ENCODE peak calls at places on chromosome 5, in six cellular contexts. G, W, T, S, O and V are unnamed samples.

GRCh38 chr5:74257645-74258328 is 382.7 kb downstream of the ENC1 start:
- DNase-seq in T (peak; percentile 76), G (no peak), W (peak; percentile 79), S (peak; percentile 79), O (no peak), V (peak; percentile 54)

GRCh38 chr5:107538331-107539162 is 132.2 kb downstream of the EFNA5 start:
- DNase-seq in O (no peak), W (no peak), G (no peak), S (no peak), T (no peak), V (no peak)

GRCh38 chr5:3163626-3164025 is 412.1 kb upstream of the IRX2 start:
- DNase-seq in T (no peak), W (no peak), S (no peak), O (no peak), G (no peak), V (no peak)

GRCh38 chr5:6158974-6159863 is 219.1 kb downstream of the MED10 start:
- DNase-seq in O (no peak), G (no peak), S (peak; percentile 11), W (no peak), T (no peak), V (no peak)

GRCh38 chr5:59500014-59500413 is 393.5 kb downstream of the PDE4D start:
- DNase-seq in T (no peak), S (peak; percentile 40), G (no peak), O (no peak), W (no peak), V (no peak)

GRCh38 chr5:134846641-134846960 is 833 bp downstream of the C5orf24 start:
- DNase-seq in T (no peak), O (no peak), S (no peak), W (no peak), G (no peak), V (no peak)

GRCh38 chr5:134206627-134207160 is 19.2 kb downstream of the PPP2CA start:
- DNase-seq in G (no peak), O (no peak), S (no peak), T (no peak), W (no peak), V (no peak)

GRCh38 chr5:139904566-139905400 is 109.2 kb downstream of the PSD2 start:
- DNase-seq in T (peak; percentile 39), W (no peak), G (no peak), S (no peak), O (peak; percentile 35), V (no peak)

GRCh38 chr5:178336889-178337785 is 104.5 kb upstream of the PHYKPL start:
- DNase-seq in S (no peak), T (no peak), O (no peak), G (no peak), W (no peak), V (no peak)

GRCh38 chr5:122478741-122479459 is 166.9 kb downstream of the SNCAIP start:
- DNase-seq in O (no peak), G (no peak), S (peak; percentile 81), W (no peak), T (no peak), V (no peak)

GRCh38 chr5:173890195-173890951 is 2.2 kb downstream of the CPEB4 start:
- DNase-seq in W (no peak), S (peak; percentile 45), O (no peak), G (no peak), T (peak; percentile 53), V (peak; percentile 71)
- H3K27ac ChIP-seq in W (peak overlapping the region; percentile 89), S (peak overlapping the region; percentile 50), O (no peak overlapping the region), G (peak overlapping the region; percentile 45), T (peak overlapping the region; percentile 60), V (peak overlapping the region; percentile 92)

GRCh38 chr5:138752951-138753793 is at the start of gene CTNNA1:
- DNase-seq in W (peak; percentile 89), S (peak; percentile 60), O (peak; percentile 68), G (peak; percentile 33), T (peak; percentile 85), V (peak; percentile 85)
- H3K4me3 ChIP-seq in W (peak within 1 kb of the TSS; percentile 82), S (peak within 1 kb of the TSS; percentile 65), O (peak within 1 kb of the TSS; percentile 70), G (peak within 1 kb of the TSS; percentile 55), T (peak within 1 kb of the TSS; percentile 94), V (peak within 1 kb of the TSS; percentile 97)

GRCh38 chr5:88838500-88838899 is 44.5 kb downstream of the MEF2C start:
- DNase-seq in G (no peak), W (no peak), S (no peak), O (no peak), T (no peak), V (no peak)
- H3K27ac ChIP-seq in G (no peak overlapping the region), W (peak overlapping the region; percentile 39), S (no peak overlapping the region), O (no peak overlapping the region), T (peak overlapping the region; percentile 13), V (peak overlapping the region; percentile 9)

DNA sequence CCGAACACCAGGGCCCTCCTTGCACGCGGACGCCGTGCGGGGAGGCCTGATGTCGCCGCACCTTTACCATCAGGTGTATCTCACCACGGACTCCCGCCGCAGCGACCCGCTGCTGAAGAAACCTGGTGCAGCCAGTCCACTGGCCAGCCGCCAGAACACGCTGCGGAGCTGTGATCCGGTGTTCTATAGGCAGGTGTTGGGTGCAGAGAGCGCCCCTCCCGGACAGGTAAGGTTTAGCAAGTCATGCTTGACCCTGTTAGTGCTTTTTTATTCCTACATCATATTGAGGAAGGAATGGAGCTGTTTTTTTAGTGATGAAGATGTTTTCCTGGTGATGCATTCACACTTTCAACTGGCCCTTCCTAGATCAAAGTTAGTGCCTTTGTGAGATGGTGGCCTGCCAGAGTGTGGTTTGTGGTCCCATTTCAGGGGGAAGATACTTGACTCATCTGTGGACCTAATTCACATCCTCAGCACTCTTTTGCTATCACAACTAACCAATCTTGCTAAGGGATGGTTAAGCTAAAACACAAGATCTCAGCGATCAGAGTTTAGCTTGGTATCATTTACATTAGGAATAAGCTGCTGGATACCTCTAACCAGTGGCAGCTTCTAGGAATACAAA is 2.7 kb downstream of the PCDHGC3 start:
- DNase-seq in S (no peak), O (no peak), T (peak; percentile 62), G (no peak), W (no peak), V (no peak)
- H3K4me3 ChIP-seq in S (peak overlapping the region; percentile 88), O (no peak overlapping the region), T (peak overlapping the region; percentile 59), G (no peak overlapping the region), W (peak overlapping the region; percentile 88), V (peak overlapping the region; percentile 51)

GRCh38 chr5:150303660-150304411 is 1.1 kb upstream of the ARSI start:
- DNase-seq in T (peak; percentile 14), S (peak; percentile 93), W (no peak), G (no peak), O (no peak), V (no peak)

GRCh38 chr5:150306775-150307174 is 4.1 kb upstream of the ARSI start:
- DNase-seq in O (no peak), G (no peak), W (no peak), S (no peak), T (peak; percentile 2), V (no peak)

GRCh38 chr5:150304481-150305081 is 1.9 kb upstream of the ARSI start:
- DNase-seq in G (no peak), S (no peak), O (no peak), W (no peak), T (peak; percentile 12), V (no peak)

GRCh38 chr5:150307617-150308426 is 5.1 kb upstream of the ARSI start:
- DNase-seq in O (no peak), S (no peak), G (no peak), T (no peak), W (no peak), V (no peak)

GRCh38 chr5:150305577-150305976 is 2.9 kb upstream of the ARSI start:
- DNase-seq in S (peak; percentile 42), T (no peak), O (no peak), G (no peak), W (no peak), V (no peak)
- H3K27ac ChIP-seq in S (no peak overlapping the region), T (no peak overlapping the region), O (no peak overlapping the region), G (no peak overlapping the region), W (no peak overlapping the region), V (peak overlapping the region; percentile 69)

GRCh38 chr5:1883120-1883924 is 597 bp upstream of the IRX4 start:
- DNase-seq in W (no peak), T (no peak), G (no peak), S (no peak), O (no peak), V (peak; percentile 72)
- H3K4me3 ChIP-seq in W (peak overlapping the region; percentile 51), T (no peak overlapping the region), G (no peak overlapping the region), S (peak overlapping the region; percentile 10), O (peak overlapping the region; percentile 44), V (no peak overlapping the region)

GRCh38 chr5:172799416-172799815 is 28.4 kb upstream of the DUSP1 start:
- DNase-seq in G (no peak), T (no peak), O (no peak), S (no peak), W (no peak), V (no peak)
- H3K27ac ChIP-seq in G (no peak overlapping the region), T (peak overlapping the region; percentile 60), O (no peak overlapping the region), S (peak overlapping the region; percentile 97), W (peak overlapping the region; percentile 96), V (peak overlapping the region; percentile 96)